ENCODE peak calls at places on chromosome 20, in four cellular contexts. A is AG09309, L is AG04450, R is GM23338. B is an unnamed sample.

GRCh38 chr20:63530788-63531160 is 6.4 kb downstream of the PTK6 start:
- DNase-seq in A (no peak), L (no peak), R (no peak), B (no peak)

GRCh38 chr20:63823691-63824311 is 7.3 kb downstream of the ZBTB46 start:
- DNase-seq in A (no peak), R (no peak), L (no peak), B (no peak)

GRCh38 chr20:46195264-46196038 is 77.3 kb downstream of the CD40 start:
- DNase-seq in L (no peak), A (no peak), R (no peak), B (no peak)

GRCh38 chr20:53943522-53944291 is 126.7 kb downstream of the BCAS1 start:
- DNase-seq in L (no peak), A (no peak), R (peak), B (no peak)

GRCh38 chr20:13212750-13213149 is 8.3 kb upstream of the ISM1 start:
- DNase-seq in L (no peak), R (no peak), A (peak), B (no peak)

GRCh38 chr20:754904-755303 is 13.4 kb downstream of the SLC52A3 start:
- DNase-seq in A (no peak), L (no peak), R (no peak), B (no peak)

GRCh38 chr20:2285193-2285592 is 10.6 kb upstream of the TGM3 start:
- DNase-seq in L (no peak), A (no peak), R (no peak), B (no peak)

GRCh38 chr20:35199696-35200095 is 26.8 kb upstream of the MMP24 start:
- DNase-seq in A (no peak), L (no peak), R (no peak), B (no peak)

GRCh38 chr20:35762461-35762860 is 9.4 kb upstream of the PHF20 start:
- DNase-seq in L (no peak), A (no peak), R (no peak), B (no peak)

GRCh38 chr20:19835533-19836222 is 77.6 kb downstream of the RIN2 start:
- DNase-seq in A (no peak), R (peak), L (no peak), B (no peak)

GRCh38 chr20:32378461-32378860 is 20.3 kb downstream of the ASXL1 start:
- DNase-seq in R (no peak), L (no peak), A (no peak), B (no peak)

GRCh38 chr20:22523499-22524392 is 60.6 kb downstream of the FOXA2 start:
- DNase-seq in L (no peak), A (no peak), R (no peak), B (no peak)

GRCh38 chr20:34316191-34316814 is 13.1 kb upstream of the AHCY start:
- DNase-seq in A (peak), L (no peak), R (no peak), B (no peak)

GRCh38 chr20:63094767-63095499 is 88.2 kb upstream of the BHLHE23 start:
- DNase-seq in R (no peak), A (no peak), L (no peak), B (no peak)

GRCh38 chr20:57264151-57264792 is 2.2 kb downstream of the BMP7 start:
- DNase-seq in L (no peak), A (no peak), R (peak), B (no peak)

GRCh38 chr20:23362392-23363256 is 642 bp downstream of the GZF1 start:
- DNase-seq in A (no peak), R (peak), L (no peak), B (no peak)

GRCh38 chr20:38454556-38455473 is 17.8 kb upstream of the RALGAPB start:
- DNase-seq in R (no peak), A (no peak), L (no peak), B (no peak)

GRCh38 chr20:40305303-40305702 is 383.7 kb downstream of the MAFB start:
- DNase-seq in L (no peak), A (no peak), R (no peak), B (no peak)

GRCh38 chr20:40307937-40308478 is 381.0 kb downstream of the MAFB start:
- DNase-seq in R (no peak), A (no peak), L (no peak), B (no peak)

GRCh38 chr20:40314278-40314677 is 374.8 kb downstream of the MAFB start:
- DNase-seq in R (no peak), L (no peak), A (no peak), B (no peak)

GRCh38 chr20:40313730-40314129 is 375.3 kb downstream of the MAFB start:
- DNase-seq in A (no peak), L (no peak), R (no peak), B (no peak)

GRCh38 chr20:40309731-40310130 is 379.3 kb downstream of the MAFB start:
- DNase-seq in A (no peak), L (no peak), R (no peak), B (no peak)
- TF ChIP-seq CTCF in A (no peak), L (no peak), R (no peak), B (no peak)

DNA sequence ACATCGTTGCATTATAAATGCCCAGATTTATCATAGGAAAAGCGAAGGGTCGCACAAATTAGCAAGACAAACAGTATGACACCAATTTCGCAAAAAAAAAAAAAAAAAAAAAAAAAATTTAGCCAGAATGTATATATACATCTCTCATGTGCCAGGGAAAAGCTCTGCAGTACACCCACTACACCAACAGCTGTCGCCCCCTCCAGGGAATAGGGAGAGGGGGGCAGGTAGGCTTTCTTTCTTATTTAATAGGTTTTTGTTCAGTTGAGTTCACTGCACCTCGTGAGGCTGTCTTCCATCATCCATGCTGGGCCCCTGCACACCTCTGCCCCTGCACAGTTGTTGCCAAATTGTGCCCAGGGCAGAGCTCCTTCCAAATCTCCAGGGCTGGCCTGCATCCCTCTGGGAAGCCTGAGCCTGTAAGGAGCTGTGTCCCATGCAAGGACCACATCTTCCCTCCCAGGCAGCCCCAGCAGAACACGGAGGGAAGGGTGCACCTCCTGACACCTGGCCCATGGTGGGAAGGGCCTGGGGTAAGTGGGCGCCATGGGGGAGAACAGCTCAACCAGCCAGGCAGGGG is 85.4 kb downstream of the NINL start:
- DNase-seq in R (no peak), L (no peak), A (no peak), B (no peak)
- TF ChIP-seq CTCF in R (no peak), L (no peak), A (no peak), B (no peak)

GRCh38 chr20:4567172-4567571 is 154.5 kb upstream of the PRND start:
- DNase-seq in L (no peak), R (no peak), A (no peak), B (no peak)

GRCh38 chr20:4568560-4568959 is 153.1 kb upstream of the PRND start:
- DNase-seq in R (no peak), L (no peak), A (no peak), B (no peak)

GRCh38 chr20:4569882-4570281 is 151.8 kb upstream of the PRND start:
- DNase-seq in A (no peak), L (no peak), R (no peak), B (no peak)

GRCh38 chr20:4571759-4572531 is 149.8 kb upstream of the PRND start:
- DNase-seq in L (no peak), A (no peak), R (no peak), B (no peak)

DNA sequence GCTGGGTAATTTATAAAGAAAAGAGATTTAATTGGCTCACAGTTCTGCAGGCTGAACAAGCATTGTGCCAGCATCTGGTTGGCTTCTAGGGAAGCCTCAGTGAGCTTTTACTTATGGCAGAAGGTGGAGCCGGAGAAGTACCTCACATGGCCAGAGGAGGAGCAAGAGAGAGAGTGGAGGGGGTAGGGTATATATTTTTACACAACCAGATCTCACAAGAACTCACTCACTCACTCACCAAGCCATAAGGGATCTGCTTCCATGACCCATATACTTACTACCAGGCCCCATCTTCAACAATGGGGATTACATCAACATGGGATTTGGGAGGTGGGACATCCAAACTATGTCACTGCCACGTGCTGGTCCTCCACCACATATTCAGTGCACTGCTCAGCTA is 152.6 kb upstream of the PRND start:
- DNase-seq in A (no peak), L (no peak), R (peak), B (no peak)
- TF ChIP-seq CTCF in A (no peak), L (peak), R (peak), B (peak)

GRCh38 chr20:37346526-37347346 is 796 bp downstream of the SRC start:
- DNase-seq in A (no peak), L (no peak), R (peak), B (no peak)

GRCh38 chr20:37344506-37345338 is 1.2 kb upstream of the SRC start:
- DNase-seq in R (no peak), A (no peak), L (no peak), B (peak)

GRCh38 chr20:37343994-37344355 is 2.0 kb upstream of the SRC start:
- DNase-seq in L (no peak), A (no peak), R (no peak), B (no peak)

GRCh38 chr20:37346232-37346525 is 239 bp downstream of the SRC start:
- DNase-seq in L (no peak), R (no peak), A (no peak), B (no peak)

GRCh38 chr20:37345339-37346231 is at the start of gene SRC:
- DNase-seq in A (no peak), R (peak), L (peak), B (no peak)
- TF ChIP-seq CTCF in A (no peak), R (no peak), L (no peak), B (no peak)

GRCh38 chr20:42204261-42204660 is 586.1 kb upstream of the CHD6 start:
- DNase-seq in R (no peak), A (no peak), L (no peak), B (no peak)
- TF ChIP-seq CTCF in R (no peak), A (no peak), L (no peak), B (no peak)

DNA sequence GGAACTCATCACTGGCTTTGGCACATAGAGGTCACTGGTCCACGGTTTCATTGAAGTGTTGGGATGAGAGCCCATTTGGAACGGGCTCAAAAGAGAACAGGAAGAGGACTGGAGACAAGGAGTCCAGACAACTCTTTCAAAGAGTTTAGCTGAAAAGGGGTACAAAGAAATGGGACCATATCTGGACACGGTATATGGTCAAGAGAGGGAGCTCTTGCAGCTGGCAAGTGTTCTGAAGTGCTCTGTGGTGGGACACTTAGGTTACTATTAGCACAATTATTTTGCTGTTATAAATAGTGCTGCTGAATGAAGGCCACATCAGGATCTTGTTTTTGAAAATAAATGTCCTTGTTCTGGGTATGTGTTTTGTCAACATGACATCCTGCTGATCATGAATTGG is 4.6 kb downstream of the SGK2 start:
- DNase-seq in A (no peak), R (no peak), L (no peak), B (no peak)
- TF ChIP-seq CTCF in A (no peak), R (no peak), L (no peak), B (no peak)

DNA sequence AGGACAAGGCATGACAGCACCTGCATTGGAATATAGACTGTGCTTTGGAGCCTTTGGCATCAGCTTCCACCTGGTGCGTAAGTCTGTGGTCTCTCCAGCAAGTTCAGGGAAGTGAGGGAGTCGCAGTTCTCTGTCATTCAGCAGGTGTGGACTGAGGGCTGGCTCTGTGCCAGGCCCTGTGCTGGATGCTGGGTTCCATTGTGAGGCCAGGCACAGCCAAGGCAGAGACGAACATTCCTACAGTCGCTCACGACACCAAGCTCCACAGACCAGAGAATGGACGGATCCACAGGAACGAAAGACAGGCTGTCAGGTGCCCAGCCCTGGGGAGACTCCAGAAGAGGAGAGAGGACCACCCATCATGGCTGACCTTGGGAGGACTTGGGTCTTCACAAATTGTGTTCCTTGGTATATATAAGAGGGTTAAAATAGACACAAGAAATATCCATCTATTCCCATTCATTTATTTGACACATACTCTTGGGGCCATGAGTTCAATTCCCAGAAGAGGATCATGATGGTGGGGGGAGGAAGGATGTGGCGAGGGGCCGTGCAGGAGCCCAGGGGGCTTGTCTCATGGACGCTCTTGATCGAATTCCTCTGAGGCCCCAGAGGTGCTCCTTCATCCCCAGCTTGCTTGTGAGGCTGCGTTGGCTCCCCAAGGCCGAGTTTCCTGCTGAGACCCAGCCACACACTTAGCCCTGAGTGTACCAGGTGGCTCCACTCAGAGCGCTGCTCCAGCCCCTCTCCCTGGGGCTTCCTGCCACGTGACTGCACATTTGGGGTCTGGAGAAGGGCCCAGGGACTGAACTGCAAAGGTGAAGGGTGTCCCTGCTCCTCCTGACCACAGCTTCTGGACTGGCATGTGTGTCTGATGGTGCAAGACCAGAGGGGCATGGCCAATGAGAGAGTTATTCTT is 3.5 kb upstream of the ZNF831 start:
- DNase-seq in L (no peak), R (no peak), A (no peak), B (no peak)
- TF ChIP-seq CTCF in L (no peak), R (no peak), A (no peak), B (no peak)

DNA sequence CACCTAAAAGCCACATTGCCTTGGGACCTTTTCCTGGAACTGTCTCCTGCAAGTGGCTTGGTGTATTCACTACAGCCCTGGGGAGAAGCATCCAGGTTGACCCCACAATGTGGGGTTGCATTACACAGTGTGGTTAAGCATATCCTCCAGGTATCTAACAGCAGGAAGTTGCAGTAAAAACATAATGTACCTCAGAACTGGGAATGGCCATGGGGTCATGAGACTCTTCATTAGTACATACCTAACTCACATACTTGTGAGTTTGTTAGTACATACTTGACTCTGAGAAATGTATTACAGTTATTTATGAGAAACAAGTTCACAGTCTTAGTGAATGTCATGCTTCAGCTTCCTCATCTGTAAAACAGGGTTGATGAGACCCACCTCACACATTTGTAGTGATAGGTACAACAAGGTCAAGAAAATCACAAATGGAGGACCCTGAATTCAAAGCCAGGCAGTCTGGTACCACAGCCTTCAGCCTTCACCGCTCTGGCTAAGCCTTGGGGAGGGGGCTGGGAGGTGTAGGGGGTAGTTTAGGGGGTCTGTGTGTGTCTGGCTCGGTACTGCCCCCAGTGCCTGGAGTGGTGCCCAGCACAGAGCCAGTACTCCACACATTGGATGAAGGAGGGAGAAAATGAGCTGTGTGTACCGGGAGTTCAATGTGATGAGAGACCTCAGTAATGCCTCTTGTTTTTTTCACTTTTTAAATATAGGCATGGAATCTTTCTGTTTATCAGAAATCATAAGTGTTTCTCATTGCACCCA is 53.0 kb downstream of the KAT14 start:
- DNase-seq in A (no peak), L (no peak), R (peak), B (no peak)
- TF ChIP-seq CTCF in A (no peak), L (no peak), R (peak), B (no peak)

DNA sequence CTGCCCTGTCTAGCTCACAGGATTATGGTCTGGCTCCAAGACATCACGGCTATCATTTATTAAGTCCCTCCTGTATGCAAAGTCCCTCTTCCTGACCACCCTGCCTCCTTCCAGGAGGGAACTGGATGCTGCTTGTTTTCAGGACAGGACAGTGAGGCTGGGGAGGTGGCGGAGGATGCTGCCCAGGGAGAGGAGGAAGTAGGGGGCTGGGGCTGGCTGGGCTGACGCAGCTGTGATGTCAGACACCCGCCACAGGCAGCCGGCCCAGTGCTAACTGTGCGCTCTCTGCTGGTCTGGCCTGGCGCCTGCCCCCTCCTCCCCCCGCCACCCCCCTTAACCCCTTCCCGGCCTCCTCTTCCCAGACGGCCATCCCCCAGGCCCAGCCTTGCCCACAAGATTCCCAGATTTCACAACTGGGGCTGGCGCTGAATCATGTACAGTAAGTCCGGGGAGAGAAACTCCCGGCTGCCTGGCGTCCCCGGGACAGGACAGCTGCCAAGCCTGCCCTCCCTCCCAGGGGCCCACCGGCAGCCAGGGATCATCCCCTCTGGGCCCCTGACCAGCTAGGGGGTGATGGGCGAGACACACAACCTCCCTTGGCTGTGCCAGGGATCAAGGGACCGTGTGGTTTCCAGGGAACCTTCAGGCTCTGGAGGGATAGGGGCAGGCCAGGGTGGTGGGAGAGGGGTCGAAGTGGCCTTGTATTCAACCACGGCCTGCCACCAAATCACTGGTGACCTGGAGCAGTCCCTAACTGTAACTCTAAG is 118.1 kb downstream of the CEBPB start:
- DNase-seq in L (peak), R (peak), A (peak), B (peak)
- TF ChIP-seq CTCF in L (peak), R (no peak), A (peak), B (peak)

B was measured in kidney epithelial cell.